ENCODE peak calls at places on chromosomes 7 and 10, in six cellular contexts. One of them, this sample, is unnamed. For H3K9me3, H3K4me1 and H3K36me3, the result is how much of the 10 kb centered on the place peaks cover.

GRCh38 chr10:121080324-121080807 is 229.2 kb downstream of the WDR11 start:
- DNase-seq in tibial artery: no peak
- DNase-seq in heart left ventricle: no peak
- DNase-seq in left lung: no peak
- DNase-seq in breast epithelium: no peak
- DNase-seq in naive thymus-derived CD4-positive, alpha-beta T cell: no peak
- DNase-seq in this sample: no peak

GRCh38 chr7:1554332-1555045 is 1.5 kb downstream of the TMEM184A start:
- DNase-seq in tibial artery: no peak
- DNase-seq in heart left ventricle: peak
- DNase-seq in left lung: peak
- DNase-seq in breast epithelium: no peak
- DNase-seq in naive thymus-derived CD4-positive, alpha-beta T cell: no peak
- DNase-seq in this sample: no peak

GRCh38 chr10:6920072-6921019 is 340.3 kb upstream of the PRKCQ start:
- DNase-seq in tibial artery: peak
- DNase-seq in heart left ventricle: peak
- DNase-seq in left lung: peak
- DNase-seq in breast epithelium: peak
- DNase-seq in naive thymus-derived CD4-positive, alpha-beta T cell: peak
- DNase-seq in this sample: peak

GRCh38 chr10:75987610-75988009 is 556.2 kb downstream of the LRMDA start:
- DNase-seq in tibial artery: no peak
- DNase-seq in heart left ventricle: no peak
- DNase-seq in left lung: no peak
- DNase-seq in breast epithelium: no peak
- DNase-seq in naive thymus-derived CD4-positive, alpha-beta T cell: no peak
- DNase-seq in this sample: no peak

GRCh38 chr7:46291601-46292150 is 370.6 kb upstream of the IGFBP3 start:
- DNase-seq in tibial artery: peak
- DNase-seq in heart left ventricle: no peak
- DNase-seq in left lung: no peak
- DNase-seq in breast epithelium: no peak
- DNase-seq in naive thymus-derived CD4-positive, alpha-beta T cell: no peak
- DNase-seq in this sample: no peak

GRCh38 chr7:134710854-134711624 is 64.4 kb downstream of the BPGM start:
- DNase-seq in tibial artery: no peak
- DNase-seq in heart left ventricle: no peak
- DNase-seq in left lung: no peak
- DNase-seq in breast epithelium: no peak
- DNase-seq in naive thymus-derived CD4-positive, alpha-beta T cell: peak
- DNase-seq in this sample: peak

GRCh38 chr7:92404170-92404614 is 43.1 kb upstream of the GATAD1 start:
- DNase-seq in tibial artery: no peak
- DNase-seq in heart left ventricle: no peak
- DNase-seq in left lung: no peak
- DNase-seq in breast epithelium: no peak
- DNase-seq in naive thymus-derived CD4-positive, alpha-beta T cell: no peak
- DNase-seq in this sample: no peak

GRCh38 chr7:78326189-78326588 is 527.6 kb downstream of the PHTF2 start:
- DNase-seq in tibial artery: no peak
- DNase-seq in heart left ventricle: no peak
- DNase-seq in left lung: no peak
- DNase-seq in breast epithelium: no peak
- DNase-seq in naive thymus-derived CD4-positive, alpha-beta T cell: no peak
- DNase-seq in this sample: no peak

GRCh38 chr10:132376394-132376851 is 20.6 kb upstream of the PWWP2B start:
- DNase-seq in tibial artery: no peak
- DNase-seq in heart left ventricle: peak
- DNase-seq in left lung: peak
- DNase-seq in breast epithelium: no peak
- DNase-seq in naive thymus-derived CD4-positive, alpha-beta T cell: no peak
- DNase-seq in this sample: no peak

GRCh38 chr10:77661674-77662073 is 24.1 kb upstream of the KCNMA1 start:
- DNase-seq in tibial artery: no peak
- DNase-seq in heart left ventricle: no peak
- DNase-seq in left lung: no peak
- DNase-seq in breast epithelium: no peak
- DNase-seq in naive thymus-derived CD4-positive, alpha-beta T cell: no peak
- DNase-seq in this sample: no peak

GRCh38 chr10:132135398-132135872 is 51.3 kb upstream of the DPYSL4 start:
- DNase-seq in tibial artery: no peak
- DNase-seq in heart left ventricle: peak
- DNase-seq in left lung: peak
- DNase-seq in breast epithelium: no peak
- DNase-seq in naive thymus-derived CD4-positive, alpha-beta T cell: no peak
- DNase-seq in this sample: no peak

GRCh38 chr7:83751217-83751616 is 102.3 kb upstream of the SEMA3E start:
- DNase-seq in tibial artery: no peak
- DNase-seq in heart left ventricle: no peak
- DNase-seq in left lung: no peak
- DNase-seq in breast epithelium: no peak
- DNase-seq in naive thymus-derived CD4-positive, alpha-beta T cell: no peak
- DNase-seq in this sample: no peak

GRCh38 chr7:19106308-19107141 is 10.9 kb downstream of the TWIST1 start:
- DNase-seq in tibial artery: no peak
- DNase-seq in heart left ventricle: no peak
- DNase-seq in left lung: peak
- DNase-seq in breast epithelium: no peak
- DNase-seq in naive thymus-derived CD4-positive, alpha-beta T cell: no peak
- DNase-seq in this sample: no peak

GRCh38 chr7:145919712-145920111 is 196.9 kb upstream of the CNTNAP2 start:
- DNase-seq in tibial artery: no peak
- DNase-seq in heart left ventricle: no peak
- DNase-seq in left lung: no peak
- DNase-seq in breast epithelium: no peak
- DNase-seq in naive thymus-derived CD4-positive, alpha-beta T cell: no peak
- DNase-seq in this sample: no peak
- H3K9me3 ChIP-seq in tibial artery: under half
- H3K9me3 ChIP-seq in heart left ventricle: under half
- H3K9me3 ChIP-seq in left lung: under half
- H3K9me3 ChIP-seq in breast epithelium: under half
- H3K9me3 ChIP-seq in naive thymus-derived CD4-positive, alpha-beta T cell: under half
- H3K9me3 ChIP-seq in this sample: under half

DNA sequence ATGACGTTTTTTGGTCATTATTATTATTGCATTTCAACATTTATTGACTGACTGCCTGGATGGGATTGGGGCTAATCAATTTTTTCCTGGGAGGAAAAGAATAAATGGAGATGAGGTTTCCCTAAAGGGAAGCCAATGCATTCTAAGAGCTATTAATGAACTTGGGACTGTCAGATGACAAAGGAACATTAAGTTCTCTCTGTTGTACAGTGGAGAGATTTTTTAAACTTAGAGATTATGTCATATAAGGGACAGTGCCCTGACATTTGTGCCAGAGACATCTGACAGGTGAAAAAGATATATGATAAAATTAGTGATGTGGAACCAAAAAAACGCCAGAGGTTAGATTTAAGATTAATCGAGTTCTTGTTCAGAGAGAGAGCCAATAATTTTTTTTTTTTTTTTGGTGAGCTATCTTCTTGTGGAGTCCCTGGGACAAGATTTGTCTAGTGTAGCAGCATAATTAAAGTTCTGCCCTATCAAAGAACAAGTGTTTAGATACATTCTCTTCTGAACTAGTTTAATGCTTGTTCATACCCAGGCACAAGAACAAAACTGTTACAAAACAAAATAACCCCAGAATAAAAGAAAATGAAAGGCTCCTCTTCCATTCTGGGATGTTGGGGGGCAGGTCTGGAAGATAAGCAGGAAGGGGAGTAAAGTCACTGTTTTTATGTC is 279.8 kb downstream of the CSTF2T start:
- DNase-seq in tibial artery: no peak
- DNase-seq in heart left ventricle: no peak
- DNase-seq in left lung: no peak
- DNase-seq in breast epithelium: no peak
- DNase-seq in naive thymus-derived CD4-positive, alpha-beta T cell: no peak
- DNase-seq in this sample: no peak
- H3K4me1 ChIP-seq in tibial artery: under half
- H3K4me1 ChIP-seq in heart left ventricle: under half
- H3K4me1 ChIP-seq in left lung: under half
- H3K4me1 ChIP-seq in breast epithelium: under half
- H3K4me1 ChIP-seq in naive thymus-derived CD4-positive, alpha-beta T cell: under half
- H3K4me1 ChIP-seq in this sample: under half

GRCh38 chr7:120521761-120522737 is 249.1 kb downstream of the KCND2 start:
- DNase-seq in tibial artery: no peak
- DNase-seq in heart left ventricle: no peak
- DNase-seq in left lung: no peak
- DNase-seq in breast epithelium: no peak
- DNase-seq in naive thymus-derived CD4-positive, alpha-beta T cell: no peak
- DNase-seq in this sample: no peak
- H3K36me3 ChIP-seq in tibial artery: under half
- H3K36me3 ChIP-seq in heart left ventricle: under half
- H3K36me3 ChIP-seq in left lung: under half
- H3K36me3 ChIP-seq in breast epithelium: under half
- H3K36me3 ChIP-seq in naive thymus-derived CD4-positive, alpha-beta T cell: under half
- H3K36me3 ChIP-seq in this sample: under half

DNA sequence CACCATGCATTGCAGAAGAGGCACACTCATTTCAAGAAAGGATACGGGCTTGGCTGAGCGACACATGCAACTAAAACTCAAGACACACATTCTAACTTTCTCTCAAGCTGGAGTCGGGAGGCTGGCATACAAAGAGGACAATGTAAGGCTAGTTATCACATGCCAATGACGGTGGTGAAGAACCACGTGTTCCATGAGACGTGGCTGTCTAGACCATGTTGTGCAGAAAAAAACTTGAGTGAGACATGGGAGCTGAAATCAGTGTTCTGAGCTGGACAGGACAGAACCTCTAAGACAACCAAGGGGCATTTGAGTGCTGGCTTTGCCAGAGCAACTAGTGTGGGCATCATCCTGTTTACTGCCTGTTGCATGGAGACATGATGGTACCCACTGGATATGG is 193.0 kb upstream of the DPP6 start:
- DNase-seq in tibial artery: no peak
- DNase-seq in heart left ventricle: no peak
- DNase-seq in left lung: no peak
- DNase-seq in breast epithelium: no peak
- DNase-seq in naive thymus-derived CD4-positive, alpha-beta T cell: no peak
- DNase-seq in this sample: no peak
- H3K9me3 ChIP-seq in tibial artery: under half
- H3K9me3 ChIP-seq in heart left ventricle: under half
- H3K9me3 ChIP-seq in left lung: under half
- H3K9me3 ChIP-seq in breast epithelium: under half
- H3K9me3 ChIP-seq in naive thymus-derived CD4-positive, alpha-beta T cell: under half
- H3K9me3 ChIP-seq in this sample: under half

GRCh38 chr10:70480254-70480861 is 1.8 kb downstream of the PALD1 start:
- DNase-seq in tibial artery: no peak
- DNase-seq in heart left ventricle: no peak
- DNase-seq in left lung: no peak
- DNase-seq in breast epithelium: no peak
- DNase-seq in naive thymus-derived CD4-positive, alpha-beta T cell: no peak
- DNase-seq in this sample: peak
- H3K4me1 ChIP-seq in tibial artery: under half
- H3K4me1 ChIP-seq in heart left ventricle: half or more
- H3K4me1 ChIP-seq in left lung: under half
- H3K4me1 ChIP-seq in breast epithelium: under half
- H3K4me1 ChIP-seq in naive thymus-derived CD4-positive, alpha-beta T cell: half or more
- H3K4me1 ChIP-seq in this sample: under half

DNA sequence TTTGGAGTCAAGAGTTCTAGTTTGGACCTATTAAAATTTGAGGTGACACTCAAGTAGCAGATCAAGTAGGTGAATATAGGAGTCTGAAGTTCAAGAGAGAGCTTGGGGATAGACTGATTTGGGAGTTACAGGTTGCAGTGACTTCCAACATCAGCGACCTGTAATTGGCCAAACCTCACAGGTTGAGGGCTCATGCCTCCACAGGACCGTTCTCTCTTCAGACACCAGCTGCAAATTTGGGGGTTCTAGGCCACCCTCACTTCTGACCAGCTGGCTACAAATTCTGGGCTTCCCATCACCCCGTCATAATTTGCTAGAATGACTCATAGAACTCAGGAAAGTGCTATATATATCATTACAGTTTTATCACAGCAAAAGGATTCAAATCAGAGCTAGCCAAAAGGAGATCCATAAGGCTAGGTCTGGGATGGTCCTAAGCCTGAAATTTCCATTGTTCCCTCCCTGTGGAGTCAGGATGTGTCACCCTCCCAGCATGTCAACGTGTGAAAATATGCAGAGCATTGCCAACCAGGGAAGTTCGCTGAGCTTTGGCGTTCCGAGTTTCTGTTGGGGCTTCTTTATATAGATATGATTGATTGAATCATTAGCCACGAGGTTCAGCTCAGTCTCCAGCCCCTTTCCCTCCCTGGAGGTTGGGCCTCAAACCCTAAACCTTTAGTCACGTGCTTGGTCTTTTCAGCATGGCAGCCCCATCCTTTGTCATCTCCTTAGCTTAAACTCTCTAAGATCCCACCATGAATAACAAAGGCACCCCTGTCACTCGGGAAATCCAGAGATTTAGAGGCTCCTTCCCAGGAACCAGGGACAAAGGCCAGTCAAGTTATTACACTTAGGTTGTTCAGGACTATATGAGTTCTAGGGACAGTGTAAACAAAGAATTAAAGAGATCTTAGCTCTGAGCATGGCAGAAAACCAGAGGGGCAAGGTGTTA is 20.7 kb upstream of the ZNF212 start:
- DNase-seq in tibial artery: no peak
- DNase-seq in heart left ventricle: no peak
- DNase-seq in left lung: no peak
- DNase-seq in breast epithelium: no peak
- DNase-seq in naive thymus-derived CD4-positive, alpha-beta T cell: no peak
- DNase-seq in this sample: no peak
- H3K36me3 ChIP-seq in tibial artery: half or more
- H3K36me3 ChIP-seq in heart left ventricle: half or more
- H3K36me3 ChIP-seq in left lung: under half
- H3K36me3 ChIP-seq in breast epithelium: under half
- H3K36me3 ChIP-seq in naive thymus-derived CD4-positive, alpha-beta T cell: under half
- H3K36me3 ChIP-seq in this sample: under half

DNA sequence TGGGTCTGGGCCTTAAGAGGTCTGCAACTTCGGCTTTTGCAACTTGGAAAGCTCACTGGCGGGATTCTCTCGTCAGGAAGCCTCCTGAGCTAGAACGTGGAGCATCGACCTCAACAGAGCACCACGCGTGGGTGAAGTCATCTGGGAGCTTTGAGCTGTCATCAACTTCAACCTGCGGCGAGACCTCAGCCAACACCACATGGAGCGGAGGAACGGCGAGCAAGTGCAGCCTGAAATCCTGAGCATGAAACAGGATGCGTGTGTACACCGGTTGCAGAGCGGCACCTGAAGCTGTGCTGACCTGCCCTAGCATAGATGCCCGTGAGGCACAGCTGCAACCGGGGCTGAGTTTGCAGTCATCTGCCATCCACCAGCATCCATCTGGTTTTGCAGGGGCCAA is 295.7 kb upstream of the SHH start:
- DNase-seq in tibial artery: no peak
- DNase-seq in heart left ventricle: no peak
- DNase-seq in left lung: no peak
- DNase-seq in breast epithelium: no peak
- DNase-seq in naive thymus-derived CD4-positive, alpha-beta T cell: no peak
- DNase-seq in this sample: no peak
- H3K9me3 ChIP-seq in tibial artery: under half
- H3K9me3 ChIP-seq in heart left ventricle: under half
- H3K9me3 ChIP-seq in left lung: under half
- H3K9me3 ChIP-seq in breast epithelium: under half
- H3K9me3 ChIP-seq in naive thymus-derived CD4-positive, alpha-beta T cell: under half
- H3K9me3 ChIP-seq in this sample: under half

DNA sequence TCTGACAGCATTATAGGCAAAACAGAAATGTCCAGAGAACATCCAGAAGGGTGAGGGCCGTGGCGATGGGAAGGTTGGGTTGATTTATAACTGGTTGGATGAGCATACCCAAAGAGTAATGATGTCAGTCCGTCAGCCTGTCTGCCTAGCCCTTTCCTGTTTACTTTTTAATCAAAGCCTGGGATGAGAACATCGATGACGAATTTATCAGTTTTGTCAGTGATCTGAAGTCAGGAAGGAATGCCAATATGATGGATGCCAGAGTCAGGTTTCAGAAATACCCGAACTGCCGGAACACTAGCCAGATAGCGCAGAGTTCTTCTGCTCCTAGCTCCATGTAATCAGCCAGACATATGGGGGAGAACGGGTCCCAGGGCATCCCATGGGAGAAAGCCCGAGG is 33.8 kb upstream of the TRIM8 start:
- DNase-seq in tibial artery: no peak
- DNase-seq in heart left ventricle: peak
- DNase-seq in left lung: no peak
- DNase-seq in breast epithelium: no peak
- DNase-seq in naive thymus-derived CD4-positive, alpha-beta T cell: no peak
- DNase-seq in this sample: no peak
- H3K4me1 ChIP-seq in tibial artery: under half
- H3K4me1 ChIP-seq in heart left ventricle: under half
- H3K4me1 ChIP-seq in left lung: under half
- H3K4me1 ChIP-seq in breast epithelium: under half
- H3K4me1 ChIP-seq in naive thymus-derived CD4-positive, alpha-beta T cell: under half
- H3K4me1 ChIP-seq in this sample: under half

This sample was measured in CD8-positive, alpha-beta memory T cell.